ENCODE peak calls at places on chromosomes 4 and X, in seven cellular contexts. Q is omental fat pad; L is activated T-cell treated with anti-CD3 and anti-CD28 coated beads, Interleukin-2, amount 50 U/mL, for 72 hours; T is effector memory CD4-positive, alpha-beta T cell; H is NCI-H1436; M is Calu3; I is T-helper 9 cell. Y is an unnamed sample.

GRCh38 chr4:93066746-93067145 is 761.8 kb upstream of the ATOH1 start:
- DNase-seq in Q (no peak), L (no peak), T (no peak), H (no peak), M (no peak), I (no peak), Y (no peak)

GRCh38 chrX:154044045-154044444 is 24.3 kb upstream of the IRAK1 start:
- DNase-seq in Q (no peak), L (no peak), T (no peak), H (no peak), M (no peak), I (no peak), Y (no peak)

GRCh38 chrX:15336023-15336413 is 695 bp upstream of the PIGA start:
- DNase-seq in Q (peak), L (peak), T (peak), H (no peak), M (peak), I (peak), Y (peak)

GRCh38 chr4:123421227-123421941 is 24.8 kb downstream of the SPRY1 start:
- DNase-seq in Q (no peak), L (no peak), T (no peak), H (no peak), M (no peak), I (no peak), Y (no peak)

GRCh38 chr4:57691370-57691769 is 581.2 kb upstream of the IGFBP7 start:
- DNase-seq in Q (no peak), L (no peak), T (no peak), H (no peak), M (no peak), I (no peak), Y (no peak)

GRCh38 chr4:53908661-53909078 is 155.7 kb downstream of the CHIC2 start:
- DNase-seq in Q (no peak), L (peak), T (no peak), H (peak), M (peak), I (no peak), Y (peak)

GRCh38 chr4:118936406-118936805 is 47.8 kb downstream of the SYNPO2 start:
- DNase-seq in Q (no peak), L (no peak), T (no peak), H (no peak), M (no peak), I (no peak), Y (no peak)

GRCh38 chr4:126419266-126419665 is 1104.5 kb downstream of the FAT4 start:
- DNase-seq in Q (no peak), L (no peak), T (no peak), H (no peak), M (no peak), I (no peak), Y (no peak)

Y was measured in endothelial cell.